ENCODE peak calls at places on chromosomes 2 and 18, in four cellular contexts. W is suprapubic skin, I is HEK293T, Q is cardiac fibroblast. B is an unnamed sample.

GRCh38 chr2:192887296-192887695 is 692.6 kb upstream of the TMEFF2 start:
- DNase-seq in W (no peak), I (no peak), Q (no peak), B (no peak)

GRCh38 chr2:18600255-18600613 is 10.9 kb upstream of the NT5C1B start:
- DNase-seq in W (no peak), I (no peak), Q (no peak), B (no peak)

GRCh38 chr2:138720035-138720589 is 60.1 kb downstream of the NXPH2 start:
- DNase-seq in W (no peak), I (no peak), Q (no peak), B (no peak)

GRCh38 chr2:84481702-84482101 is 22.6 kb upstream of the SUCLG1 start:
- DNase-seq in W (no peak), I (no peak), Q (peak), B (no peak)

GRCh38 chr18:35083174-35083712 is 42.0 kb downstream of the MAPRE2 start:
- DNase-seq in W (no peak), I (no peak), Q (no peak), B (no peak)

GRCh38 chr18:14179306-14179705 is 47.1 kb upstream of the ZNF519 start:
- DNase-seq in W (no peak), I (no peak), Q (peak), B (no peak)

GRCh38 chr2:55112229-55113016 is 62.2 kb upstream of the RTN4 start:
- DNase-seq in W (peak), I (peak), Q (peak), B (peak)

GRCh38 chr2:221518937-221519635 is 53.0 kb downstream of the EPHA4 start:
- DNase-seq in W (no peak), I (no peak), Q (no peak), B (no peak)

GRCh38 chr2:213475433-213475832 is 191.2 kb downstream of the SPAG16 start:
- DNase-seq in W (no peak), I (peak), Q (peak), B (no peak)

GRCh38 chr2:128195435-128195984 is 104.5 kb downstream of the UGGT1 start:
- DNase-seq in W (no peak), I (no peak), Q (no peak), B (no peak)

GRCh38 chr2:142974288-142975024 is 97.0 kb downstream of the KYNU start:
- DNase-seq in W (no peak), I (no peak), Q (peak), B (no peak)

GRCh38 chr18:70371908-70372307 is 83.1 kb downstream of the SOCS6 start:
- DNase-seq in W (no peak), I (no peak), Q (no peak), B (no peak)

GRCh38 chr2:28620371-28620793 is 124.5 kb downstream of the PLB1 start:
- DNase-seq in W (no peak), I (no peak), Q (no peak), B (no peak)

GRCh38 chr2:204436267-204436666 is 109.0 kb upstream of the PARD3B start:
- DNase-seq in W (no peak), I (no peak), Q (peak), B (no peak)

GRCh38 chr18:61136852-61137251 is 196.4 kb upstream of the CDH20 start:
- DNase-seq in W (no peak), I (no peak), Q (no peak), B (no peak)

GRCh38 chr2:26816893-26817292 is 31.0 kb downstream of the CENPA start:
- DNase-seq in W (no peak), I (peak), Q (no peak), B (no peak)

GRCh38 chr2:18498531-18498930 is 61.9 kb downstream of the RDH14 start:
- DNase-seq in W (no peak), I (no peak), Q (no peak), B (no peak)

GRCh38 chr2:73333564-73333963 is 40.2 kb upstream of the EGR4 start:
- DNase-seq in W (no peak), I (no peak), Q (no peak), B (no peak)

GRCh38 chr2:118177318-118177717 is 89.0 kb downstream of the INSIG2 start:
- DNase-seq in W (no peak), I (no peak), Q (no peak), B (no peak)

GRCh38 chr18:41466436-41467160 is 488.4 kb upstream of the PIK3C3 start:
- DNase-seq in W (no peak), I (no peak), Q (peak), B (no peak)

GRCh38 chr2:8656160-8656641 is 25.7 kb upstream of the ID2 start:
- DNase-seq in W (no peak), I (no peak), Q (peak), B (no peak)

GRCh38 chr2:169329669-169330554 is 32.4 kb downstream of the LRP2 start:
- DNase-seq in W (no peak), I (no peak), Q (no peak), B (no peak)

GRCh38 chr2:124476291-124476690 is 451.2 kb downstream of the CNTNAP5 start:
- DNase-seq in W (no peak), I (no peak), Q (peak), B (no peak)

GRCh38 chr2:3487931-3488554 is 31.3 kb downstream of the ADI1 start:
- DNase-seq in W (peak), I (no peak), Q (no peak), B (no peak)

GRCh38 chr2:113700186-113700841 is 56.1 kb downstream of the SLC35F5 start:
- DNase-seq in W (no peak), I (peak), Q (peak), B (no peak)

GRCh38 chr2:233115761-233116160 is 55.6 kb downstream of the INPP5D start:
- DNase-seq in W (no peak), I (no peak), Q (no peak), B (no peak)

GRCh38 chr18:46068763-46069162 is 3.3 kb downstream of the PSTPIP2 start:
- DNase-seq in W (no peak), I (no peak), Q (no peak), B (no peak)

GRCh38 chr18:3129053-3129864 is 90.5 kb downstream of the MYOM1 start:
- DNase-seq in W (peak), I (peak), Q (peak), B (peak)

GRCh38 chr2:60512063-60512622 is 41.3 kb downstream of the BCL11A start:
- DNase-seq in W (no peak), I (no peak), Q (no peak), B (no peak)

GRCh38 chr2:232363784-232364615 is 14.6 kb upstream of the ALPP start:
- DNase-seq in W (peak), I (no peak), Q (no peak), B (no peak)

GRCh38 chr2:201797175-201797840 is 9.0 kb upstream of the CDK15 start:
- DNase-seq in W (no peak), I (no peak), Q (peak), B (no peak)

GRCh38 chr2:28658369-28658768 is 93.3 kb upstream of the PPP1CB start:
- DNase-seq in W (no peak), I (no peak), Q (peak), B (no peak)

GRCh38 chr2:10012963-10013461 is 30.3 kb upstream of the KLF11 start:
- DNase-seq in W (peak), I (no peak), Q (no peak), B (no peak)

GRCh38 chr2:174873457-174873856 is 109.2 kb upstream of the CHRNA1 start:
- DNase-seq in W (no peak), I (no peak), Q (peak), B (no peak)

GRCh38 chr2:64990823-64991222 is 1.6 kb downstream of the SLC1A4 start:
- DNase-seq in W (no peak), I (no peak), Q (no peak), B (no peak)

GRCh38 chr2:19235308-19235707 is 123.1 kb downstream of the OSR1 start:
- DNase-seq in W (no peak), I (no peak), Q (peak), B (no peak)

GRCh38 chr2:239819091-239819973 is 205.8 kb downstream of the NDUFA10 start:
- DNase-seq in W (peak), I (no peak), Q (no peak), B (peak)